ENCODE peak calls at places on chromosomes 1 and 21, in six cellular contexts. R is adrenal gland, T is uterus, Q is A549, Y is H1, A is IMR-90. H is an unnamed sample.

GRCh38 chr1:23524716-23525401 is 6.2 kb downstream of the E2F2 start:
- DNase-seq in Y (no peak), Q (no peak), T (no peak), A (no peak), R (no peak), H (no peak)

GRCh38 chr1:112440574-112440973 is 44.6 kb downstream of the CTTNBP2NL start:
- DNase-seq in Q (no peak), Y (no peak), T (no peak), A (no peak), R (no peak), H (no peak)

GRCh38 chr1:177092001-177092400 is 72.5 kb downstream of the ASTN1 start:
- DNase-seq in Y (no peak), A (no peak), T (no peak), Q (no peak), R (no peak), H (no peak)

GRCh38 chr1:23657659-23658275 is 33.8 kb upstream of the RPL11 start:
- DNase-seq in T (peak; percentile 39), Q (peak; percentile 63), Y (peak; percentile 91), R (peak; percentile 47), A (peak; percentile 35), H (no peak)

GRCh38 chr1:226952121-226952441 is 12.0 kb downstream of the COQ8A start:
- DNase-seq in Y (no peak), T (no peak), A (no peak), Q (no peak), R (no peak), H (no peak)

GRCh38 chr1:213244664-213245091 is 193.6 kb downstream of the RPS6KC1 start:
- DNase-seq in T (no peak), A (peak; percentile 65), R (no peak), Y (no peak), Q (peak; percentile 49), H (no peak)

GRCh38 chr1:99553301-99553700 is 92.6 kb upstream of the PALMD start:
- DNase-seq in Q (no peak), Y (no peak), T (no peak), R (no peak), A (no peak), H (no peak)

GRCh38 chr1:19648239-19648638 is 4.1 kb downstream of the NBL1 start:
- DNase-seq in R (no peak), Y (no peak), Q (no peak), T (no peak), A (no peak), H (no peak)

GRCh38 chr1:192545781-192546521 is 29.6 kb upstream of the RGS1 start:
- DNase-seq in Y (no peak), R (no peak), A (no peak), T (no peak), Q (no peak), H (no peak)

GRCh38 chr1:24382165-24382577 is 31.4 kb downstream of the STPG1 start:
- DNase-seq in Y (peak; percentile 19), T (no peak), A (no peak), R (no peak), Q (no peak), H (no peak)

GRCh38 chr1:117346206-117346928 is 20.9 kb upstream of the MAN1A2 start:
- DNase-seq in R (no peak), T (no peak), Q (no peak), Y (no peak), A (peak; percentile 57), H (no peak)

GRCh38 chr1:56151402-56151801 is 428.0 kb downstream of the PLPP3 start:
- DNase-seq in Y (no peak), T (no peak), A (no peak), Q (no peak), R (no peak), H (no peak)

GRCh38 chr1:156860639-156861423 is at the start of gene NTRK1:
- DNase-seq in A (no peak), Q (peak; percentile 21), Y (peak; percentile 72), R (no peak), T (peak; percentile 71), H (no peak)

GRCh38 chr1:113322439-113322838 is 67.9 kb upstream of the MAGI3 start:
- DNase-seq in A (no peak), Y (no peak), T (no peak), R (no peak), Q (no peak), H (no peak)

GRCh38 chr1:10509823-10510509 is 35.2 kb downstream of the PEX14 start:
- DNase-seq in A (no peak), R (no peak), T (no peak), Q (no peak), Y (no peak), H (no peak)

GRCh38 chr1:221735976-221736375 is 5.9 kb downstream of the DUSP10 start:
- DNase-seq in Y (no peak), R (no peak), T (no peak), Q (no peak), A (no peak), H (no peak)

GRCh38 chr1:21012937-21013336 is 163.8 kb downstream of the EIF4G3 start:
- DNase-seq in T (no peak), Q (no peak), Y (no peak), R (no peak), A (peak; percentile 12), H (no peak)
- H3K9me3 ChIP-seq in T (no peaks in the 10 kb centered on the region), Q (no peaks in the 10 kb centered on the region), Y (no peaks in the 10 kb centered on the region), R (no peaks in the 10 kb centered on the region), A (no peaks in the 10 kb centered on the region), H (no peaks in the 10 kb centered on the region)

GRCh38 chr1:155858805-155859233 is 548 bp upstream of the SYT11 start:
- DNase-seq in R (peak; percentile 32), Q (no peak), Y (no peak), T (peak; percentile 47), A (no peak), H (no peak)

GRCh38 chr1:155856975-155857930 is at the start of gene GON4L:
- DNase-seq in R (peak; percentile 88), Q (peak; percentile 94), A (peak; percentile 91), T (peak; percentile 89), Y (peak; percentile 88), H (peak; percentile 60)

GRCh38 chr1:155859881-155860841 is 794 bp downstream of the SYT11 start:
- DNase-seq in A (peak; percentile 84), Q (no peak), Y (peak; percentile 71), R (peak; percentile 69), T (peak; percentile 90), H (peak; percentile 4)

GRCh38 chr1:155860939-155861496 is 1.7 kb downstream of the SYT11 start:
- DNase-seq in A (no peak), Y (no peak), Q (no peak), R (no peak), T (no peak), H (no peak)

GRCh38 chr1:155859234-155859829 is at the start of gene SYT11:
- DNase-seq in T (peak; percentile 97), R (peak; percentile 96), Q (peak; percentile 94), A (peak; percentile 94), Y (peak; percentile 93), H (peak; percentile 53)
- TF ChIP-seq POLR2A in T (peak; percentile 54), R (no peak), Q (no peak), A (no peak), Y (no peak), H (no peak)

DNA sequence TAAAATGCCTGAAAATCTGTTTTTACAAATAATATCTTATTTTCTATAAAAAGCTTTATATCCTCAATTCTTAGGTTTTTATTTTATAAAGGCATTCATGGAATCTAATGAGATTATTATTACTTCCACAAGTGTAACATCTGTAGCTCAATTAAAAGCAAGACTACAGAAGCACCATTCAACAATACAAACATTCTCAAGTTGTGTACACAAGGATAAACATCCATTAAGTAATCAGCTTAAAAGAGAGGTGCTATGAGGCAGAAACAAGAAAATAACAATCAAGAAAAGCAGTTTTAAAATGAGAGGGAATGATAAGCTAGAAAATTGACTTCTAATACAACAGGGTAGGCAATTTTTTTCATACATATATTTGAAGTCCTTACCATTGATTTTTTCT is 326.1 kb downstream of the MRPL39 start:
- DNase-seq in A (no peak), T (no peak), R (no peak), Y (no peak), Q (no peak), H (no peak)
- H3K9me3 ChIP-seq in A (no peaks in the 10 kb centered on the region), T (no peaks in the 10 kb centered on the region), R (no peaks in the 10 kb centered on the region), Y (no peaks in the 10 kb centered on the region), Q (no peaks in the 10 kb centered on the region), H (no peaks in the 10 kb centered on the region)

DNA sequence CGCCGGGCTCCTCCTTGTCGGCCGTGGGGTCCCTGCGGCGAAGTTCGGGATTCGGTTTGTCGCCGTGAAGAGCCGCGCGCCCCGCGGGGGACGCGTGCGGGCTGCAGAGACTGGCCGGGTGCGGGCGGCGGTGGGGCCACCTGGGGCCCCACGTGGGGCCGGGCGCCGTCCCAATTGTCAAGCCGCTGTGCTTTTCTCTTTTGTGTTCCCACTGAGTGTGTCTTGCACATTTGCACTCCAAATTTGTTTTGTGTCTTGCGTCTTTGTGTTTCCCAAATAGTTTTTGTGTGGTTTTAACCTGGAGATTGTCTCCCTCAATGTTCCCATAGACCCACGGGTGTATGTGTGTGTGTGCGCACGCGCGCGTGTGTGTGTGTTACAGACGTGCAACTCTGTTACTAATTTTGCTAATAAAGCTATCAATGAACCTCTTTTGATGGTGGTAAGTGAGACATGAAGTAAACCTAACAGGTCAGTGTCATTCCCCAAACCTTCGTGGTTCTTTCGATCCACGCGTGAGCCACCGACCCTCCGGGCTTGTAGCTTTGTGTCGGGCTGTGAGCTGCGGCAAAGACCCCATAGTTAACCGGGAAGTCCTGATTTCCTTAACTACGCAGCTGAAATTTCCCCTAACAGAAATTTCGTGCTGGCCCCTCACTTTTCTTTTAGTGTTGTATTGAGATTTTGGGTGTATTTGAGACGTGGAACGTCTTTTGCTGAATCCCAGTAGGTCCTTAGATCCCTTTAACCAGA is 709 bp downstream of the PRDM2 start:
- DNase-seq in Y (peak; percentile 47), R (peak; percentile 47), Q (peak; percentile 4), T (peak; percentile 43), A (peak; percentile 20), H (no peak)
- TF ChIP-seq POLR2A in Y (no peak), R (peak; percentile 31), Q (no peak), T (no peak), A (no peak), H (no peak)